ENCODE peak calls at places on chromosomes 13 and 19, in seven cellular contexts. R is neural progenitor cell, C is NCI-H1092, K is Karpas-422, B is T-helper 1 cell, E is lower leg skin, F is GM12892. T is an unnamed sample.

GRCh38 chr13:34767778-34768177 is 174.3 kb upstream of the NBEA start:
- DNase-seq in R (no peak), C (no peak), K (no peak), B (no peak), E (no peak), F (no peak), T (no peak)

GRCh38 chr13:40206241-40207109 is 460.0 kb downstream of the FOXO1 start:
- DNase-seq in R (no peak), C (no peak), K (peak; percentile 66), B (no peak), E (peak; percentile 50), F (peak; percentile 25), T (peak; percentile 75)

GRCh38 chr13:110137677-110138008 is 169.3 kb downstream of the COL4A1 start:
- DNase-seq in R (peak; percentile 43), C (peak; percentile 61), K (peak; percentile 73), B (no peak), E (peak; percentile 18), F (peak; percentile 33), T (peak; percentile 45)

GRCh38 chr13:30607908-30608307 is 9.8 kb upstream of the USPL1 start:
- DNase-seq in R (no peak), C (no peak), K (peak; percentile 54), B (peak; percentile 54), E (no peak), F (peak; percentile 62), T (no peak)

GRCh38 chr13:76245216-76245615 is 609.1 kb downstream of the LMO7 start:
- DNase-seq in R (no peak), C (no peak), K (no peak), B (no peak), E (no peak), F (no peak), T (no peak)

GRCh38 chr19:7729211-7729610 is 2.7 kb downstream of the CLEC4G start:
- DNase-seq in R (no peak), C (no peak), K (no peak), B (no peak), E (no peak), F (no peak), T (no peak)

GRCh38 chr19:3899531-3900294 is 19.2 kb downstream of the ATCAY start:
- DNase-seq in R (no peak), C (no peak), K (no peak), B (no peak), E (no peak), F (no peak), T (no peak)

GRCh38 chr13:70964124-70964523 is 855.9 kb upstream of the KLHL1 start:
- DNase-seq in R (peak; percentile 33), C (peak; percentile 9), K (peak; percentile 44), B (no peak), E (no peak), F (no peak), T (no peak)

GRCh38 chr13:90654970-90655369 is 692.5 kb upstream of the MIR17HG start:
- DNase-seq in R (no peak), C (no peak), K (no peak), B (no peak), E (no peak), F (no peak), T (no peak)

GRCh38 chr13:66915596-66916185 is 314.4 kb downstream of the PCDH9 start:
- DNase-seq in R (no peak), C (no peak), K (no peak), B (no peak), E (no peak), F (no peak), T (no peak)

GRCh38 chr19:58519087-58519354 is 589 bp downstream of the ZBTB45 start:
- DNase-seq in R (peak; percentile 89), C (peak; percentile 44), K (peak; percentile 74), B (peak; percentile 36), E (no peak), F (no peak), T (peak; percentile 66)

T was measured in body of pancreas.